ENCODE peak calls at places on chromosomes 4 and X, in ten cellular contexts. S is Calu3, T is HepG2, D is fibroblast of mammary gland, M is nephron progenitor cell, Q is thoracic aorta, E is GM23338, A is PC-3, P is uterus, R is cardiac muscle cell. V is an unnamed sample.

GRCh38 chrX:5708209-5708608 is 520.5 kb downstream of the NLGN4X start:
- DNase-seq in P (no peak), Q (no peak), M (no peak), T (no peak), A (no peak), D (no peak), R (no peak), E (no peak), S (no peak), V (peak; percentile 74)

GRCh38 chrX:108186811-108187210 is 95.2 kb downstream of the ATG4A start:
- DNase-seq in A (peak; percentile 86), M (no peak), T (peak; percentile 36), Q (no peak), P (no peak), S (peak; percentile 14), R (no peak), D (peak; percentile 94), E (no peak), V (peak; percentile 93)

GRCh38 chr4:14640476-14640875 is 361.8 kb upstream of the CPEB2 start:
- DNase-seq in T (no peak), E (no peak), D (no peak), A (no peak), S (no peak), P (no peak), R (no peak), M (no peak), Q (no peak), V (no peak)

GRCh38 chr4:83561381-83561780 is 25.5 kb downstream of the GPAT3 start:
- DNase-seq in D (peak; percentile 85), P (no peak), M (no peak), R (no peak), E (no peak), A (peak; percentile 75), T (peak; percentile 55), Q (no peak), S (peak; percentile 60), V (peak; percentile 67)

GRCh38 chrX:75230296-75230695 is 43.6 kb upstream of the UPRT start:
- DNase-seq in Q (no peak), M (no peak), T (no peak), S (no peak), D (no peak), P (no peak), E (no peak), A (no peak), R (no peak), V (no peak)

GRCh38 chr4:142402925-142403324 is 443.2 kb downstream of the INPP4B start:
- DNase-seq in Q (no peak), A (peak; percentile 38), D (peak; percentile 55), E (no peak), R (no peak), P (no peak), M (no peak), S (no peak), T (no peak), V (peak; percentile 39)

GRCh38 chrX:40877869-40878268 is 142.5 kb upstream of the MED14 start:
- DNase-seq in S (peak; percentile 8), E (no peak), M (no peak), D (peak; percentile 57), T (peak; percentile 8), R (no peak), A (peak; percentile 61), P (no peak), Q (no peak), V (no peak)

GRCh38 chr4:124199755-124200154 is 512.8 kb downstream of the ANKRD50 start:
- DNase-seq in D (peak; percentile 74), M (no peak), A (peak; percentile 78), Q (no peak), T (no peak), P (no peak), S (no peak), E (no peak), R (no peak), V (peak; percentile 65)

GRCh38 chr4:76987153-76987562 is 37.6 kb downstream of the SEPTIN11 start:
- DNase-seq in A (no peak), R (no peak), E (peak; percentile 69), D (peak; percentile 99), Q (no peak), S (no peak), M (no peak), T (no peak), P (no peak), V (peak; percentile 99)

GRCh38 chrX:119942831-119943184 is 743 bp downstream of the NKAP start:
- DNase-seq in E (no peak), D (no peak), M (no peak), T (peak; percentile 9), S (no peak), P (no peak), Q (no peak), R (no peak), A (peak; percentile 9), V (peak; percentile 3)
- TF ChIP-seq CTCF in E (no peak), D (no peak), M (no peak), T (no peak), S (no peak), P (no peak), Q (no peak), R (no peak), A (no peak), V (no peak)

DNA sequence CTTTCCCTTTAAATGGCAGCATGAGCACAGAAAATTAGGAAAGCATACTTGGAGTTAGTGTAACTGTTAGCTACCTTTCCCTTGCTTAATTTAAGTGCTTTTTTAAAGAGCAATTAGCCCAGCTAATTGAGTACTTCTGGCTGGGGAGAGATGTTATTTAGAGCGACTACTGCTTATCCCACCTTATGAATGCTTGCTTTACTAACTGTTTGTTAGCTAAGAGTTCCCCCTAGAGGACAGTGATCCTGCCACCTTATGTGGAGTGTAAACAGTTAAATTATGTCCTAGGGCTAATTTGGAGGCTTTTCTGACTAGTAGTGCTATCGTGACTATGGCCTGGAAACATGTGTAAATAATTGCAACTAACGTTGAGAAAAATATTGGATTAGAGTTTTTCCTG is 909.4 kb downstream of the FSTL5 start:
- DNase-seq in E (no peak), A (peak; percentile 35), S (no peak), T (no peak), M (no peak), R (no peak), D (no peak), Q (no peak), P (no peak), V (no peak)
- TF ChIP-seq CTCF in E (peak; percentile 45), A (peak; percentile 54), S (no peak), T (no peak), M (no peak), R (no peak), D (no peak), Q (no peak), P (no peak), V (no peak)

GRCh38 chr4:38150766-38151165 is 190.6 kb downstream of the PTTG2 start:
- DNase-seq in M (no peak), R (no peak), P (no peak), S (no peak), A (no peak), Q (no peak), T (no peak), E (no peak), D (peak; percentile 95), V (peak; percentile 89)
- TF ChIP-seq CTCF in M (no peak), R (no peak), P (no peak), S (no peak), A (no peak), Q (no peak), T (no peak), E (no peak), D (no peak), V (no peak)

GRCh38 chrX:125744914-125745313 is 421.2 kb downstream of the DCAF12L2 start:
- DNase-seq in Q (no peak), S (no peak), M (no peak), R (no peak), D (no peak), T (no peak), P (no peak), E (no peak), A (no peak), V (no peak)
- TF ChIP-seq CTCF in Q (no peak), S (no peak), M (no peak), R (no peak), D (no peak), T (no peak), P (no peak), E (no peak), A (no peak), V (no peak)

GRCh38 chr4:89556596-89557305 is 249.2 kb upstream of the GPRIN3 start:
- DNase-seq in Q (no peak), R (no peak), S (no peak), T (no peak), D (peak; percentile 41), A (no peak), P (no peak), M (no peak), E (no peak), V (no peak)

GRCh38 chr4:89563431-89563830 is 255.8 kb upstream of the GPRIN3 start:
- DNase-seq in D (peak; percentile 33), T (no peak), M (no peak), R (no peak), E (no peak), Q (no peak), P (no peak), A (no peak), S (no peak), V (no peak)

GRCh38 chr4:89561051-89561450 is 253.5 kb upstream of the GPRIN3 start:
- DNase-seq in S (no peak), E (no peak), T (no peak), D (no peak), A (no peak), Q (no peak), R (no peak), P (no peak), M (no peak), V (no peak)

GRCh38 chr4:89562715-89563114 is 255.1 kb upstream of the GPRIN3 start:
- DNase-seq in D (peak; percentile 34), M (no peak), P (no peak), R (no peak), T (no peak), E (no peak), Q (no peak), S (no peak), A (peak; percentile 31), V (no peak)

GRCh38 chr4:89558147-89558546 is 250.5 kb upstream of the GPRIN3 start:
- DNase-seq in E (peak; percentile 57), M (no peak), D (peak; percentile 30), A (peak; percentile 14), T (no peak), P (no peak), R (peak; percentile 13), S (no peak), Q (no peak), V (no peak)
- TF ChIP-seq CTCF in E (peak; percentile 61), M (peak; percentile 37), D (peak; percentile 51), A (peak; percentile 42), T (peak; percentile 30), P (peak; percentile 9), R (peak; percentile 34), S (peak; percentile 14), Q (no peak), V (peak; percentile 30)

GRCh38 chr4:43782391-43782790 is 666.2 kb downstream of the KCTD8 start:
- DNase-seq in T (no peak), E (no peak), D (no peak), S (no peak), A (peak; percentile 54), Q (no peak), P (no peak), R (no peak), M (no peak), V (no peak)
- TF ChIP-seq CTCF in T (no peak), E (no peak), D (no peak), S (no peak), A (peak; percentile 69), Q (no peak), P (no peak), R (no peak), M (no peak), V (no peak)

GRCh38 chr4:33160126-33160525 is 2440.0 kb downstream of the PCDH7 start:
- DNase-seq in Q (no peak), P (no peak), R (peak; percentile 50), T (no peak), E (peak; percentile 53), A (peak; percentile 53), S (no peak), D (peak; percentile 71), M (no peak), V (no peak)
- TF ChIP-seq CTCF in Q (no peak), P (no peak), R (peak; percentile 72), T (no peak), E (peak; percentile 80), A (peak; percentile 64), S (no peak), D (peak; percentile 83), M (peak; percentile 35), V (peak; percentile 25)

V was measured in astrocyte.